ENCODE peak calls at places on chromosome 4, in five cellular contexts. I is heart right ventricle, W is fibroblast of the aortic adventitia, G is neural progenitor cell, A is OCI-LY7. N is an unnamed sample.

GRCh38 chr4:2598661-2599654 is 62.5 kb downstream of the FAM193A start:
- DNase-seq in I (no peak), W (no peak), G (no peak), A (peak), N (peak)

GRCh38 chr4:110195561-110196205 is 2.7 kb downstream of the ELOVL6 start:
- DNase-seq in I (no peak), W (peak), G (no peak), A (peak), N (peak)

GRCh38 chr4:171785392-171785791 is 27.8 kb upstream of the GALNTL6 start:
- DNase-seq in I (no peak), W (no peak), G (no peak), A (no peak), N (peak)

GRCh38 chr4:6855692-6856297 is 53.8 kb upstream of the TBC1D14 start:
- DNase-seq in I (no peak), W (peak), G (no peak), A (no peak), N (peak)

GRCh38 chr4:119632216-119632615 is 3.6 kb upstream of the PDE5A start:
- DNase-seq in I (no peak), W (peak), G (no peak), A (no peak), N (no peak)

GRCh38 chr4:52579602-52580272 is 79.4 kb downstream of the USP46 start:
- DNase-seq in I (no peak), W (no peak), G (no peak), A (no peak), N (no peak)

GRCh38 chr4:19806865-19807264 is 444.8 kb upstream of the SLIT2 start:
- DNase-seq in I (no peak), W (no peak), G (no peak), A (no peak), N (no peak)

GRCh38 chr4:1405249-1405635 is 1.0 kb downstream of the NKX1-1 start:
- DNase-seq in I (no peak), W (no peak), G (no peak), A (no peak), N (no peak)

GRCh38 chr4:125679989-125680388 is 365.2 kb downstream of the FAT4 start:
- DNase-seq in I (no peak), W (peak), G (no peak), A (no peak), N (no peak)

GRCh38 chr4:142322996-142323395 is 523.1 kb downstream of the INPP4B start:
- DNase-seq in I (no peak), W (no peak), G (no peak), A (no peak), N (no peak)

GRCh38 chr4:112403072-112403945 is 106.1 kb downstream of the ALPK1 start:
- DNase-seq in I (no peak), W (peak), G (peak), A (no peak), N (no peak)

GRCh38 chr4:37978509-37978908 is 18.3 kb downstream of the PTTG2 start:
- DNase-seq in I (no peak), W (no peak), G (no peak), A (no peak), N (peak)
- H3K4me3 ChIP-seq in I (peak), W (peak), G (peak), A (peak), N (peak)

GRCh38 chr4:152064282-152064681 is 303.5 kb upstream of the GATB start:
- DNase-seq in I (no peak), W (no peak), G (no peak), A (no peak), N (no peak)

GRCh38 chr4:152064753-152065152 is 303.9 kb upstream of the GATB start:
- DNase-seq in I (no peak), W (no peak), G (no peak), A (no peak), N (no peak)

GRCh38 chr4:152065545-152065944 is 304.7 kb upstream of the GATB start:
- DNase-seq in I (no peak), W (no peak), G (no peak), A (no peak), N (no peak)

GRCh38 chr4:152063301-152064235 is 302.8 kb upstream of the GATB start:
- DNase-seq in I (no peak), W (peak), G (no peak), A (no peak), N (no peak)
- TF ChIP-seq CTCF in I (no peak), W (no peak), G (no peak), A (no peak), N (no peak)

GRCh38 chr4:182922551-182923284 is 5.5 kb upstream of the DCTD start:
- DNase-seq in I (no peak), W (no peak), G (no peak), A (no peak), N (no peak)

GRCh38 chr4:182923796-182924365 is 6.7 kb upstream of the DCTD start:
- DNase-seq in I (no peak), W (no peak), G (no peak), A (no peak), N (no peak)

GRCh38 chr4:182924497-182924896 is 7.3 kb upstream of the DCTD start:
- DNase-seq in I (no peak), W (no peak), G (no peak), A (no peak), N (no peak)

GRCh38 chr4:182921608-182922007 is 4.4 kb upstream of the DCTD start:
- DNase-seq in I (no peak), W (no peak), G (no peak), A (no peak), N (no peak)

DNA sequence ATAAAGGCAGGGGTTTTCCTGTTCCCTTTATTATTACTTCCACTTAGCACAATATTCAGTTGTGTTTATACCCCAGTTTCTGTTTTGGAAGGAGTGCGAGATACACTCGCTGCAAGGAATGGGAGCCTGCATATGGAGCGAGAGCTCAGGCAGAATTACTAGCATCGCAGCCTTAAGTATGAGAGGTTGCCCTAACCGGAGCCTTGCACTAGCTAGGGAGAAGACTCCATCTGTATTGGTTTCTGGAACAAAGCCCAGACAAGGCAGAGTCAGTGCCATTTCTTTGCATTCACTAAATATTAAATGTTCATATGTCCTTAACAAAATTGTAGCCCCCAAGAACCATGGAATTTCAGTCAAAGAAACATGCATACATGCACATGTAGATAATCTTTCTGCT is 6.2 kb upstream of the DCTD start:
- DNase-seq in I (no peak), W (no peak), G (no peak), A (no peak), N (no peak)
- H3K4me3 ChIP-seq in I (no peak), W (no peak), G (no peak), A (no peak), N (no peak)

GRCh38 chr4:147110968-147111367 is 165.3 kb upstream of the TTC29 start:
- DNase-seq in I (no peak), W (peak), G (no peak), A (no peak), N (no peak)
- TF ChIP-seq CTCF in I (no peak), W (peak), G (peak), A (no peak), N (no peak)

DNA sequence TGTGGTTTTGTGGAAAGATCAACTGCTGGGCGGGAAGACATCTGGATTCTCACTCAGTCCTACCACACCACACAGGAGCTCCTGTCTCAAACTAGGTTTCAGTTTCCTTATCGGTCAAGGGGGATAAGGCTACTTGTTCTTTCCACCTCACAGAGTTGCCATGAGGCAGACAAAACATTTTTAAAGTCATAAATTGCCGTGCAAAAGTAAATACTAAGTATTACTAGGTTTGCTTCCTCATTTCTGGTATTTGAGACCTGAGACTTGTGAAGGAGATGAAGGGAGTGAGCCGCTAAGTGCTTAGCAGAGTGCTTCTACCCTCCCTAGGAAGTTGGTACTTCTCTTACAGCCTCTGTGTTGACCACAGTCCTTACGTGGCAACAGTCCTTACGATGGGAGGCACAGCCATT is 1.5 kb downstream of the LAP3 start:
- DNase-seq in I (no peak), W (peak), G (no peak), A (peak), N (peak)
- H3K4me3 ChIP-seq in I (peak), W (peak), G (peak), A (peak), N (peak)

N was measured in GM12865.